ENCODE peak calls at places on chromosome 5, in six cellular contexts. P is glomerular endothelial cell; J is SK-N-DZ; V is stimulated activated CD4-positive, alpha-beta T cell treated with anti-CD3 and anti-CD28 coated beads, Interleukin-2, amount 100 ng/mL, for 48 hours; C is ACHN; D is HEK293T. O is an unnamed sample.

GRCh38 chr5:136006767-136007251 is 22.0 kb upstream of the TGFBI start:
- DNase-seq in J (no peak), D (no peak), V (no peak), P (no peak), C (peak), O (no peak)

GRCh38 chr5:1384521-1384920 is 39.6 kb upstream of the CLPTM1L start:
- DNase-seq in V (no peak), D (no peak), J (no peak), P (no peak), C (no peak), O (no peak)

GRCh38 chr5:56409331-56410190 is 176.4 kb upstream of the ANKRD55 start:
- DNase-seq in V (no peak), D (no peak), P (peak), J (peak), C (peak), O (no peak)

GRCh38 chr5:74386571-74387334 is 253.8 kb downstream of the ENC1 start:
- DNase-seq in P (no peak), J (no peak), C (peak), D (no peak), V (no peak), O (no peak)

GRCh38 chr5:86684222-86684621 is 66.5 kb downstream of the COX7C start:
- DNase-seq in D (no peak), C (no peak), J (no peak), V (no peak), P (no peak), O (no peak)

GRCh38 chr5:131609774-131610173 is 25.3 kb downstream of the RAPGEF6 start:
- DNase-seq in P (no peak), C (no peak), D (no peak), V (no peak), J (no peak), O (no peak)

GRCh38 chr5:75524071-75524470 is 12.4 kb downstream of the POLK start:
- DNase-seq in C (no peak), J (no peak), V (no peak), D (no peak), P (no peak), O (no peak)

GRCh38 chr5:179176571-179177230 is 116.5 kb downstream of the ZNF354C start:
- DNase-seq in P (no peak), D (no peak), V (no peak), J (no peak), C (no peak), O (no peak)

GRCh38 chr5:124981901-124982300 is 235.5 kb upstream of the ZNF608 start:
- DNase-seq in C (peak), P (no peak), V (no peak), D (no peak), J (no peak), O (no peak)

GRCh38 chr5:127706691-127707090 is 3.5 kb downstream of the CCDC192 start:
- DNase-seq in J (no peak), D (no peak), C (no peak), V (no peak), P (no peak), O (no peak)

GRCh38 chr5:110346893-110347358 is 379.5 kb downstream of the TMEM232 start:
- DNase-seq in V (no peak), D (no peak), P (no peak), C (no peak), J (no peak), O (no peak)

GRCh38 chr5:177474845-177475562 is 1.6 kb upstream of the DBN1 start:
- DNase-seq in P (no peak), J (no peak), D (no peak), C (no peak), V (no peak), O (no peak)

GRCh38 chr5:124923131-124923530 is 176.7 kb upstream of the ZNF608 start:
- DNase-seq in V (no peak), C (no peak), J (no peak), P (no peak), D (no peak), O (no peak)

GRCh38 chr5:106418196-106418595 is 1252.5 kb downstream of the EFNA5 start:
- DNase-seq in P (no peak), V (no peak), C (no peak), J (no peak), D (no peak), O (no peak)

GRCh38 chr5:92912280-92912679 is 668.7 kb downstream of the NR2F1-AS1 start:
- DNase-seq in D (no peak), P (no peak), V (no peak), C (no peak), J (no peak), O (no peak)

GRCh38 chr5:100902406-100903035 is 561 bp downstream of the ST8SIA4 start:
- DNase-seq in P (no peak), D (no peak), C (peak), V (no peak), J (peak), O (peak)

GRCh38 chr5:148208226-148208625 is 5.4 kb downstream of the SPINK6 start:
- DNase-seq in J (no peak), D (no peak), V (no peak), P (no peak), C (no peak), O (no peak)

GRCh38 chr5:81207009-81207408 is 26.1 kb upstream of the CKMT2 start:
- DNase-seq in C (no peak), P (no peak), D (peak), J (no peak), V (no peak), O (no peak)

GRCh38 chr5:74040065-74040551 is 414.1 kb downstream of the ARHGEF28 start:
- DNase-seq in J (no peak), C (no peak), P (no peak), V (no peak), D (no peak), O (no peak)

GRCh38 chr5:72151646-72152045 is 44.4 kb downstream of the MAP1B start:
- DNase-seq in V (no peak), P (no peak), C (no peak), J (no peak), D (no peak), O (no peak)

GRCh38 chr5:102152906-102153787 is 142.9 kb downstream of the SLCO4C1 start:
- DNase-seq in P (no peak), V (no peak), C (peak), J (peak), D (peak), O (peak)

GRCh38 chr5:169626779-169627178 is 10.3 kb upstream of the DOCK2 start:
- DNase-seq in V (no peak), D (no peak), C (peak), J (no peak), P (no peak), O (peak)

GRCh38 chr5:170105643-170106611 is at the start of gene FOXI1:
- DNase-seq in D (no peak), C (no peak), V (no peak), P (no peak), J (no peak), O (no peak)

GRCh38 chr5:9439651-9440292 is 106.1 kb downstream of the SEMA5A start:
- DNase-seq in C (no peak), P (no peak), V (no peak), D (no peak), J (no peak), O (no peak)

GRCh38 chr5:35233121-35233520 is 2.8 kb upstream of the PRLR start:
- DNase-seq in D (no peak), C (no peak), P (no peak), V (no peak), J (no peak), O (no peak)

GRCh38 chr5:55994502-55994997 is at the start of gene IL6ST:
- DNase-seq in D (peak), J (no peak), P (no peak), V (no peak), C (peak), O (peak)

GRCh38 chr5:170336065-170336464 is 38.5 kb upstream of the LCP2 start:
- DNase-seq in V (no peak), D (no peak), C (no peak), J (no peak), P (no peak), O (no peak)

GRCh38 chr5:125093776-125094175 is 347.3 kb upstream of the ZNF608 start:
- DNase-seq in P (peak), C (peak), V (no peak), D (no peak), J (no peak), O (peak)

GRCh38 chr5:105640328-105640727 is 2030.4 kb downstream of the EFNA5 start:
- DNase-seq in P (no peak), J (no peak), C (no peak), V (no peak), D (no peak), O (no peak)

GRCh38 chr5:65034029-65034781 is 265.5 kb downstream of the CWC27 start:
- DNase-seq in P (no peak), D (no peak), V (no peak), J (no peak), C (no peak), O (no peak)

GRCh38 chr5:113118298-113118697 is 141.7 kb downstream of the DCP2 start:
- DNase-seq in P (no peak), V (no peak), D (no peak), C (no peak), J (peak), O (no peak)

GRCh38 chr5:138469540-138470321 is 4.5 kb downstream of the EGR1 start:
- DNase-seq in C (peak), J (peak), D (no peak), P (no peak), V (no peak), O (peak)

GRCh38 chr5:34586117-34586885 is 69.8 kb upstream of the RAI14 start:
- DNase-seq in V (no peak), C (no peak), J (no peak), D (no peak), P (peak), O (peak)

O was measured in dermis microvascular lymphatic vessel endothelial cell.